ENCODE peak calls at places on chromosomes 3 and 15, in six cellular contexts. O is EH; W is kidney tubule cell; R is activated naive CD8-positive, alpha-beta T cell treated with anti-CD3 and anti-CD28 coated beads for 36 hours; C is posterior vena cava; S is foreskin melanocyte. B is an unnamed sample.

GRCh38 chr3:196406806-196407470 is 25.3 kb downstream of the UBXN7 start:
- DNase-seq in O (peak; percentile 91), W (peak; percentile 9), R (no peak), C (no peak), S (no peak), B (no peak)

GRCh38 chr15:69912116-69912515 is 185.6 kb downstream of the TLE3 start:
- DNase-seq in O (no peak), W (no peak), R (no peak), C (no peak), S (no peak), B (no peak)

GRCh38 chr3:134364061-134364935 is 9.9 kb downstream of the AMOTL2 start:
- DNase-seq in O (peak; percentile 99), W (peak; percentile 98), R (no peak), C (peak; percentile 97), S (peak; percentile 87), B (peak; percentile 51)

GRCh38 chr3:10744098-10744465 is 71.9 kb upstream of the SLC6A11 start:
- DNase-seq in O (peak; percentile 12), W (peak; percentile 9), R (peak; percentile 19), C (no peak), S (no peak), B (no peak)

GRCh38 chr3:61608711-61609110 is 47.3 kb downstream of the PTPRG start:
- DNase-seq in O (no peak), W (no peak), R (no peak), C (no peak), S (no peak), B (no peak)

GRCh38 chr3:46675426-46675825 is 18.1 kb downstream of the ALS2CL start:
- DNase-seq in O (no peak), W (no peak), R (no peak), C (peak; percentile 36), S (no peak), B (no peak)

GRCh38 chr3:11050666-11051323 is 58.2 kb downstream of the SLC6A1 start:
- DNase-seq in O (no peak), W (no peak), R (no peak), C (no peak), S (no peak), B (no peak)

GRCh38 chr3:42710323-42711021 is 7.9 kb upstream of the HHATL start:
- DNase-seq in O (no peak), W (no peak), R (no peak), C (peak; percentile 56), S (no peak), B (no peak)

GRCh38 chr3:116951610-116952009 is 242.0 kb downstream of the TUSC7 start:
- DNase-seq in O (peak; percentile 2), W (no peak), R (no peak), C (no peak), S (peak; percentile 13), B (no peak)

GRCh38 chr3:171441381-171441780 is 18.8 kb downstream of the TNIK start:
- DNase-seq in O (no peak), W (no peak), R (no peak), C (no peak), S (no peak), B (no peak)

GRCh38 chr15:92600902-92601301 is 54.7 kb downstream of the FAM174B start:
- DNase-seq in O (no peak), W (no peak), R (no peak), C (no peak), S (peak; percentile 85), B (no peak)

GRCh38 chr3:193872265-193872753 is 263.6 kb upstream of the HES1 start:
- DNase-seq in O (peak; percentile 80), W (peak; percentile 99), R (no peak), C (no peak), S (peak; percentile 49), B (no peak)

GRCh38 chr3:66809579-66809958 is 188.5 kb upstream of the KBTBD8 start:
- DNase-seq in O (no peak), W (no peak), R (no peak), C (no peak), S (no peak), B (no peak)

GRCh38 chr15:27223166-27223565 is 252.2 kb downstream of the GABRG3 start:
- DNase-seq in O (no peak), W (no peak), R (no peak), C (no peak), S (no peak), B (no peak)

GRCh38 chr3:119235151-119235550 is 5.5 kb downstream of the B4GALT4 start:
- DNase-seq in O (peak; percentile 85), W (peak; percentile 72), R (no peak), C (no peak), S (no peak), B (no peak)

GRCh38 chr3:126939347-126939735 is 43.6 kb upstream of the PLXNA1 start:
- DNase-seq in O (no peak), W (no peak), R (no peak), C (no peak), S (no peak), B (no peak)

GRCh38 chr3:58494107-58494506 is 2.2 kb downstream of the KCTD6 start:
- DNase-seq in O (no peak), W (no peak), R (no peak), C (no peak), S (no peak), B (no peak)

GRCh38 chr3:185822221-185822956 is 2.5 kb downstream of the IGF2BP2 start:
- DNase-seq in O (peak; percentile 83), W (peak; percentile 71), R (no peak), C (no peak), S (peak; percentile 79), B (no peak)

GRCh38 chr3:124329723-124330122 is 337.8 kb upstream of the ROPN1 start:
- DNase-seq in O (no peak), W (no peak), R (no peak), C (no peak), S (no peak), B (no peak)

GRCh38 chr15:61186905-61187865 is 41.9 kb downstream of the RORA start:
- DNase-seq in O (no peak), W (no peak), R (no peak), C (no peak), S (peak; percentile 72), B (no peak)

GRCh38 chr3:153404157-153404556 is 242.1 kb downstream of the RAP2B start:
- DNase-seq in O (no peak), W (no peak), R (no peak), C (no peak), S (no peak), B (no peak)

GRCh38 chr15:35256555-35256954 is 171.5 kb upstream of the NANOGP8 start:
- DNase-seq in O (peak; percentile 15), W (no peak), R (no peak), C (no peak), S (no peak), B (no peak)

GRCh38 chr3:41290736-41291135 is 91.4 kb downstream of the CTNNB1 start:
- DNase-seq in O (no peak), W (no peak), R (no peak), C (no peak), S (peak; percentile 67), B (no peak)

GRCh38 chr3:50370594-50370993 is 11.3 kb upstream of the TMEM115 start:
- DNase-seq in O (no peak), W (no peak), R (no peak), C (no peak), S (no peak), B (no peak)

GRCh38 chr3:195226900-195227447 is 44.0 kb downstream of the XXYLT1 start:
- DNase-seq in O (peak; percentile 39), W (no peak), R (peak; percentile 22), C (peak; percentile 73), S (peak; percentile 8), B (no peak)

GRCh38 chr15:49628379-49628778 is 7.5 kb downstream of the DTWD1 start:
- DNase-seq in O (no peak), W (no peak), R (no peak), C (no peak), S (no peak), B (no peak)

GRCh38 chr15:56356616-56357015 is 8.6 kb upstream of the TEX9 start:
- DNase-seq in O (peak; percentile 68), W (peak; percentile 60), R (no peak), C (no peak), S (peak; percentile 97), B (no peak)

GRCh38 chr3:15476378-15476777 is 45.1 kb downstream of the COLQ start:
- DNase-seq in O (no peak), W (no peak), R (no peak), C (no peak), S (no peak), B (no peak)

GRCh38 chr3:150077107-150077506 is 106.4 kb upstream of the PFN2 start:
- DNase-seq in O (no peak), W (no peak), R (no peak), C (no peak), S (no peak), B (no peak)

GRCh38 chr3:23698652-23699313 is 107.0 kb upstream of the UBE2E1 start:
- DNase-seq in O (no peak), W (no peak), R (no peak), C (no peak), S (no peak), B (no peak)

GRCh38 chr15:90871097-90871715 is 2.8 kb downstream of the FURIN start:
- DNase-seq in O (peak; percentile 46), W (peak; percentile 52), R (peak; percentile 47), C (peak; percentile 83), S (no peak), B (no peak)

GRCh38 chr3:43867673-43868072 is 176.9 kb downstream of the ABHD5 start:
- DNase-seq in O (peak; percentile 80), W (peak; percentile 35), R (no peak), C (no peak), S (no peak), B (no peak)

GRCh38 chr15:87672309-87672897 is 584.1 kb downstream of the NTRK3 start:
- DNase-seq in O (peak; percentile 54), W (peak; percentile 57), R (no peak), C (no peak), S (peak; percentile 10), B (no peak)

GRCh38 chr15:49064281-49064653 is 18.0 kb upstream of the SECISBP2L start:
- DNase-seq in O (no peak), W (no peak), R (no peak), C (no peak), S (no peak), B (no peak)

GRCh38 chr3:155069729-155070128 is 10.4 kb upstream of the MME start:
- DNase-seq in O (peak; percentile 67), W (peak; percentile 63), R (no peak), C (no peak), S (peak; percentile 92), B (no peak)

GRCh38 chr15:82999426-82999825 is 12.0 kb downstream of the C15orf40 start:
- DNase-seq in O (no peak), W (no peak), R (no peak), C (no peak), S (peak; percentile 36), B (no peak)

GRCh38 chr3:87173071-87173470 is 54.0 kb upstream of the CHMP2B start:
- DNase-seq in O (peak; percentile 21), W (no peak), R (no peak), C (no peak), S (no peak), B (no peak)

GRCh38 chr15:39792025-39792893 is 9.6 kb upstream of the FSIP1 start:
- DNase-seq in O (peak; percentile 46), W (no peak), R (no peak), C (no peak), S (no peak), B (no peak)

GRCh38 chr3:190056795-190057194 is 63.9 kb downstream of the P3H2 start:
- DNase-seq in O (no peak), W (no peak), R (no peak), C (no peak), S (no peak), B (no peak)

GRCh38 chr3:140736863-140737460 is 59.1 kb downstream of the TRIM42 start:
- DNase-seq in O (peak; percentile 23), W (peak; percentile 62), R (peak; percentile 7), C (peak; percentile 87), S (peak; percentile 49), B (peak; percentile 8)

B was measured in NCI-H1417 treated with DMSO at 0.1 percent for 48 hours.